ENCODE peak calls at places on chromosomes 12 and 14, in five cellular contexts. One of them, this sample, is unnamed.

GRCh38 chr12:44875954-44876553 is at the start of gene NELL2:
- DNase-seq in ovary: peak; percentile 21
- DNase-seq in AG04450: no peak
- DNase-seq in H9: peak; percentile 92
- DNase-seq in RWPE1: peak; percentile 61
- DNase-seq in this sample: peak; percentile 96

GRCh38 chr14:65334765-65335411 is 77.6 kb upstream of the FUT8 start:
- DNase-seq in ovary: no peak
- DNase-seq in AG04450: no peak
- DNase-seq in H9: peak; percentile 69
- DNase-seq in RWPE1: no peak
- DNase-seq in this sample: no peak

GRCh38 chr12:24425601-24425970 is 476.1 kb upstream of the SOX5 start:
- DNase-seq in RWPE1: no peak
- DNase-seq in AG04450: peak; percentile 21
- DNase-seq in H9: no peak
- DNase-seq in ovary: no peak
- DNase-seq in this sample: no peak

GRCh38 chr12:51922762-51923505 is 15.6 kb downstream of the ACVRL1 start:
- DNase-seq in RWPE1: no peak
- DNase-seq in AG04450: no peak
- DNase-seq in H9: no peak
- DNase-seq in ovary: no peak
- DNase-seq in this sample: no peak

GRCh38 chr12:64452559-64453329 is 824 bp downstream of the TBK1 start:
- DNase-seq in RWPE1: peak; percentile 89
- DNase-seq in AG04450: peak; percentile 41
- DNase-seq in H9: no peak
- DNase-seq in ovary: no peak
- DNase-seq in this sample: peak; percentile 41

GRCh38 chr12:98990648-98991047 is 345.6 kb downstream of the APAF1 start:
- DNase-seq in ovary: no peak
- DNase-seq in H9: no peak
- DNase-seq in AG04450: no peak
- DNase-seq in RWPE1: no peak
- DNase-seq in this sample: no peak

GRCh38 chr14:22839159-22839779 is 2.9 kb downstream of the MMP14 start:
- DNase-seq in ovary: no peak
- DNase-seq in AG04450: no peak
- DNase-seq in RWPE1: peak; percentile 85
- DNase-seq in H9: no peak
- DNase-seq in this sample: no peak

GRCh38 chr12:86623267-86623666 is 367.1 kb upstream of the MGAT4C start:
- DNase-seq in AG04450: no peak
- DNase-seq in RWPE1: no peak
- DNase-seq in ovary: no peak
- DNase-seq in H9: no peak
- DNase-seq in this sample: no peak

GRCh38 chr14:96072076-96072475 is 32.9 kb downstream of the C14orf132 start:
- DNase-seq in RWPE1: no peak
- DNase-seq in H9: peak; percentile 12
- DNase-seq in AG04450: no peak
- DNase-seq in ovary: no peak
- DNase-seq in this sample: no peak

GRCh38 chr14:92487513-92488133 is 26.0 kb upstream of the RIN3 start:
- DNase-seq in AG04450: no peak
- DNase-seq in RWPE1: no peak
- DNase-seq in ovary: no peak
- DNase-seq in H9: peak; percentile 36
- DNase-seq in this sample: no peak

GRCh38 chr12:110579889-110580253 is 3.2 kb downstream of the PPTC7 start:
- DNase-seq in RWPE1: no peak
- DNase-seq in AG04450: no peak
- DNase-seq in H9: no peak
- DNase-seq in ovary: no peak
- DNase-seq in this sample: no peak

GRCh38 chr12:56628671-56629458 is 1.3 kb downstream of the BAZ2A start:
- DNase-seq in H9: no peak
- DNase-seq in RWPE1: no peak
- DNase-seq in AG04450: peak; percentile 15
- DNase-seq in ovary: peak; percentile 66
- DNase-seq in this sample: peak; percentile 66

GRCh38 chr14:58146399-58146798 is 5.6 kb downstream of the ARMH4 start:
- DNase-seq in AG04450: no peak
- DNase-seq in H9: no peak
- DNase-seq in ovary: no peak
- DNase-seq in RWPE1: no peak
- DNase-seq in this sample: no peak

GRCh38 chr12:51887476-51888315 is at the start of gene ANKRD33:
- DNase-seq in H9: peak; percentile 94
- DNase-seq in AG04450: no peak
- DNase-seq in RWPE1: no peak
- DNase-seq in ovary: peak; percentile 8
- DNase-seq in this sample: no peak

GRCh38 chr12:54251667-54252284 is 28.1 kb downstream of the CBX5 start:
- DNase-seq in ovary: no peak
- DNase-seq in AG04450: no peak
- DNase-seq in RWPE1: peak; percentile 57
- DNase-seq in H9: no peak
- DNase-seq in this sample: peak; percentile 71

GRCh38 chr14:90677484-90678045 is 138.7 kb downstream of the TTC7B start:
- DNase-seq in H9: no peak
- DNase-seq in AG04450: no peak
- DNase-seq in ovary: no peak
- DNase-seq in RWPE1: peak; percentile 15
- DNase-seq in this sample: no peak

GRCh38 chr14:102496955-102497744 is 12.4 kb downstream of the ANKRD9 start:
- DNase-seq in RWPE1: no peak
- DNase-seq in ovary: no peak
- DNase-seq in H9: no peak
- DNase-seq in AG04450: no peak
- DNase-seq in this sample: no peak

GRCh38 chr12:94873368-94874085 is 130.0 kb downstream of the NDUFA12 start:
- DNase-seq in H9: peak; percentile 55
- DNase-seq in ovary: peak; percentile 64
- DNase-seq in AG04450: no peak
- DNase-seq in RWPE1: no peak
- DNase-seq in this sample: no peak

GRCh38 chr12:29844667-29845066 is 60.9 kb upstream of the TMTC1 start:
- DNase-seq in H9: no peak
- DNase-seq in RWPE1: no peak
- DNase-seq in AG04450: no peak
- DNase-seq in ovary: no peak
- DNase-seq in this sample: no peak

GRCh38 chr14:100671386-100671901 is 55.2 kb upstream of the DLK1 start:
- DNase-seq in RWPE1: no peak
- DNase-seq in ovary: no peak
- DNase-seq in H9: no peak
- DNase-seq in AG04450: no peak
- DNase-seq in this sample: no peak

GRCh38 chr12:23887055-23887835 is 62.2 kb downstream of the SOX5 start:
- DNase-seq in RWPE1: no peak
- DNase-seq in ovary: no peak
- DNase-seq in H9: no peak
- DNase-seq in AG04450: no peak
- DNase-seq in this sample: peak; percentile 39

GRCh38 chr12:118980407-118981014 is 830 bp upstream of the SRRM4 start:
- DNase-seq in RWPE1: no peak
- DNase-seq in ovary: no peak
- DNase-seq in H9: peak; percentile 71
- DNase-seq in AG04450: no peak
- DNase-seq in this sample: no peak

DNA sequence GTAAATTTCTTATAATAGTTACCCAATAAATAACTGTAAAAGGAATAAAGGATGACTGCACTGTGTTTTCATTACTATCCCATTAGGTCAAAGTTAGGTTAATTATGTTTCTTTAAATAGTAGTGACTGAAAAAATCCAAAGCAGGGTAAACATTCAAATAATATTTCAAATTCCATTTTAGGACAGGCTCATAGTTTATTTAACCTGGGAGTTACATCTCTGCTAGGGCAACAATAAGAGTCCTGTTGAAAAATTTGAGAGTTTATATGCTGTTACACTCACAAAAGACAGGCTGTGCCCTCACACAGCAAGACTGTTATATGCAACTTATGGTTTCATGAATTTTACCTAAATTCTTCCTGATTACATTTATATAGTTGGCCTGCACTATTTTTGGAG is 8.0 kb downstream of the ERP27 start:
- DNase-seq in ovary: no peak
- DNase-seq in H9: no peak
- DNase-seq in AG04450: no peak
- DNase-seq in RWPE1: no peak
- DNase-seq in this sample: no peak
- TF ChIP-seq CTCF in ovary: no peak
- TF ChIP-seq CTCF in H9: no peak
- TF ChIP-seq CTCF in AG04450: no peak
- TF ChIP-seq CTCF in RWPE1: no peak
- TF ChIP-seq CTCF in this sample: no peak

GRCh38 chr14:103724116-103724515 is 8.5 kb downstream of the ZFYVE21 start:
- DNase-seq in AG04450: no peak
- DNase-seq in RWPE1: no peak
- DNase-seq in ovary: peak; percentile 84
- DNase-seq in H9: no peak
- DNase-seq in this sample: no peak
- H3K27ac ChIP-seq in AG04450: no peak overlapping the region
- H3K27ac ChIP-seq in RWPE1: peak overlapping the region; percentile 70
- H3K27ac ChIP-seq in ovary: peak overlapping the region; percentile 57
- H3K27ac ChIP-seq in H9: no peak overlapping the region
- H3K27ac ChIP-seq in this sample: no peak overlapping the region

GRCh38 chr12:120833849-120834248 is 70.3 kb downstream of the SPPL3 start:
- DNase-seq in H9: no peak
- DNase-seq in ovary: no peak
- DNase-seq in RWPE1: no peak
- DNase-seq in AG04450: peak; percentile 6
- DNase-seq in this sample: no peak
- TF ChIP-seq CTCF in H9: no peak
- TF ChIP-seq CTCF in ovary: no peak
- TF ChIP-seq CTCF in RWPE1: no peak
- TF ChIP-seq CTCF in AG04450: no peak
- TF ChIP-seq CTCF in this sample: no peak

GRCh38 chr12:132379996-132380395 is 50.6 kb upstream of the GALNT9 start:
- DNase-seq in ovary: no peak
- DNase-seq in RWPE1: no peak
- DNase-seq in H9: no peak
- DNase-seq in AG04450: no peak
- DNase-seq in this sample: no peak

GRCh38 chr12:132377147-132377546 is 47.8 kb upstream of the GALNT9 start:
- DNase-seq in RWPE1: no peak
- DNase-seq in H9: no peak
- DNase-seq in ovary: no peak
- DNase-seq in AG04450: no peak
- DNase-seq in this sample: no peak

GRCh38 chr12:132376464-132376830 is 47.1 kb upstream of the GALNT9 start:
- DNase-seq in RWPE1: no peak
- DNase-seq in ovary: no peak
- DNase-seq in AG04450: no peak
- DNase-seq in H9: no peak
- DNase-seq in this sample: no peak

GRCh38 chr12:132380646-132381045 is 51.3 kb upstream of the GALNT9 start:
- DNase-seq in RWPE1: no peak
- DNase-seq in AG04450: no peak
- DNase-seq in ovary: no peak
- DNase-seq in H9: no peak
- DNase-seq in this sample: no peak

GRCh38 chr12:132379576-132379975 is 50.2 kb upstream of the GALNT9 start:
- DNase-seq in AG04450: no peak
- DNase-seq in H9: no peak
- DNase-seq in ovary: no peak
- DNase-seq in RWPE1: no peak
- DNase-seq in this sample: no peak
- H3K27ac ChIP-seq in AG04450: no peak overlapping the region
- H3K27ac ChIP-seq in H9: no peak overlapping the region
- H3K27ac ChIP-seq in ovary: no peak overlapping the region
- H3K27ac ChIP-seq in RWPE1: no peak overlapping the region
- H3K27ac ChIP-seq in this sample: no peak overlapping the region

DNA sequence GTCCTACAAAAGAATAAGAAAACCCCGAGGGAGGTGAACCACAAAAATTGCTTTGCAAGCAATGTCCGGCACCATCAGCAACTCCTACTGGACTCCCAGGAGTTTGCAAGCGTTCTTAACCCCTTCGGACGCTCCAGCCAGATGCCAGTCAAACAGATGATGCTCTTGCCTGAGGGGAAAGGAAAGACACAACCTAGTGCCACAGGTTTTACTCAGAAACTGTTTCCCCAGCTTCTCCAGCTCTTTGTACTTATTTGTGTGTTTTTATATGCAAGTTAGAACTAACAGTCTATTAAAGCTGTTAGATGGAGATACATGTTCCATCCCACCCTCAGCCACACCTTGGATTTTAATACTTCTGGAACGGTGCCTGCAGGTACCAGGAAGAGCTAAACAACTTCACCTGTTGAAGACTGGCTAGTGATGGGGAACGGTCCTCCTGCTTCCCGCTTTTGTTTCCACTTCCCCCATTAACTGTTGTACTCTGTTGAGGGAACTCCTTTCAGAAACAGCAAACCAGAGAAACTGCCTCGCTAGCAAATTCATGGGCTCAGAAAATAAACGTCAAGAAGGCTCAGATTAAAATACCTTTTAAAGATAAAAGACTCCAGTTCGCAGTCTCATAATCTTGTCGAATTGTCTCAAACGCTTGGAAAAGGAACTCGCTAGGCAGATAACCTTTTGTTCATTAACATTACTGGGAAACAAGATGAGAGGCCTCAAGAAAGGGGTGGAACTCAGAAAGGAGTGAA is 1.1 kb upstream of the FERMT2 start:
- DNase-seq in ovary: peak; percentile 33
- DNase-seq in RWPE1: peak; percentile 66
- DNase-seq in AG04450: peak; percentile 66
- DNase-seq in H9: peak; percentile 76
- DNase-seq in this sample: peak; percentile 19
- TF ChIP-seq CTCF in ovary: peak; percentile 40
- TF ChIP-seq CTCF in RWPE1: peak; percentile 74
- TF ChIP-seq CTCF in AG04450: peak; percentile 57
- TF ChIP-seq CTCF in H9: peak; percentile 45
- TF ChIP-seq CTCF in this sample: no peak

DNA sequence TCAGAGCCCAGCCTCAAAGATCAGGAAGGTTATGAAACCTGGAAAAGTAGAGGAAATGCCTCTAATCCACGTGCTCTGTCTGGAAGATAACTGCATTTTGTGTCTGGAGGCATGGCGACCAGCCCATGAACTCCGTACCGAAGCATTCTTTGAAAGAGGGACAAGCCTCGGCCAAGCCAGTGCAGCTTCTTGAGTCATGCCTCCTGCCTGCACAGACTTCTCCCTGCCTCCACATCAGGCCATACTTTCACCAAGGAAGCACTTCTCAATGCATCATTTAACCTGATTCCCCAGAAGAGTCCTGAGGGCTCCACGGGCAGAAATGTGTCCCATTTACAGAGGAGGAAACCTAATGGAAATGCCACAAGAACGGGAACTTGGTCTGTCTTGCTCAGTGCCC is 3.4 kb downstream of the ACTN1 start:
- DNase-seq in H9: no peak
- DNase-seq in RWPE1: peak; percentile 59
- DNase-seq in AG04450: no peak
- DNase-seq in ovary: no peak
- DNase-seq in this sample: no peak
- H3K27ac ChIP-seq in H9: no peak overlapping the region
- H3K27ac ChIP-seq in RWPE1: peak overlapping the region; percentile 99
- H3K27ac ChIP-seq in AG04450: peak overlapping the region; percentile 100
- H3K27ac ChIP-seq in ovary: no peak overlapping the region
- H3K27ac ChIP-seq in this sample: no peak overlapping the region

This sample was measured in A673.